ENCODE peak calls at places on chromosomes 5 and 9, in ten cellular contexts. P is OCI-LY7; I is fibroblast of mammary gland; O is A549; E is CD8-positive, alpha-beta T cell; T is prostate gland; V is NB4; Q is endodermal cell; K is cardiac muscle cell; X is fibroblast of pulmonary artery. L is an unnamed sample.
A peak's percentile ranks its signal among the peaks of the same experiment; 100 is the strongest.

GRCh38 chr5:96930058-96930457 is 5.8 kb upstream of the LNPEP start:
- DNase-seq in P (no peak), K (no peak), O (no peak), I (no peak), Q (no peak), V (no peak), X (no peak), T (no peak), E (no peak), L (no peak)

GRCh38 chr5:122101636-122102285 is 23.7 kb upstream of the LOX start:
- DNase-seq in V (peak; percentile 38), E (no peak), I (peak; percentile 78), Q (no peak), P (peak; percentile 48), K (peak; percentile 79), T (peak; percentile 18), O (peak; percentile 44), X (peak; percentile 82), L (peak; percentile 74)

GRCh38 chr5:73815631-73816030 is 189.6 kb downstream of the ARHGEF28 start:
- DNase-seq in P (no peak), E (no peak), T (no peak), X (no peak), V (no peak), I (no peak), O (no peak), Q (no peak), K (no peak), L (no peak)

GRCh38 chr5:179414459-179415215 is 69.4 kb upstream of the ADAMTS2 start:
- DNase-seq in O (no peak), I (no peak), V (peak; percentile 23), P (no peak), T (no peak), E (peak; percentile 13), X (no peak), K (no peak), Q (no peak), L (no peak)

GRCh38 chr9:129938291-129938979 is 103.2 kb downstream of the USP20 start:
- DNase-seq in I (peak; percentile 63), V (no peak), X (peak; percentile 85), T (no peak), P (no peak), O (no peak), E (no peak), Q (no peak), K (peak; percentile 81), L (peak; percentile 94)

GRCh38 chr5:91151947-91152346 is 231.2 kb downstream of the ARRDC3 start:
- DNase-seq in P (no peak), I (peak; percentile 87), T (peak; percentile 74), K (peak; percentile 97), E (no peak), X (peak; percentile 98), O (peak; percentile 66), Q (no peak), V (peak; percentile 23), L (peak; percentile 95)

GRCh38 chr5:52963636-52964035 is 25.5 kb upstream of the ITGA2 start:
- DNase-seq in P (no peak), O (no peak), E (no peak), X (no peak), I (no peak), Q (no peak), V (no peak), T (no peak), K (no peak), L (no peak)

GRCh38 chr9:137478613-137479314 is 19.6 kb upstream of the NSMF start:
- DNase-seq in X (no peak), O (no peak), E (no peak), P (no peak), I (no peak), K (no peak), Q (peak; percentile 80), T (no peak), V (no peak), L (peak; percentile 34)

GRCh38 chr5:132103380-132103951 is 29.9 kb downstream of the CSF2 start:
- DNase-seq in O (peak; percentile 83), K (peak; percentile 88), P (peak; percentile 89), V (peak; percentile 72), Q (no peak), E (peak; percentile 75), T (no peak), I (peak; percentile 96), X (peak; percentile 93), L (peak; percentile 92)

DNA sequence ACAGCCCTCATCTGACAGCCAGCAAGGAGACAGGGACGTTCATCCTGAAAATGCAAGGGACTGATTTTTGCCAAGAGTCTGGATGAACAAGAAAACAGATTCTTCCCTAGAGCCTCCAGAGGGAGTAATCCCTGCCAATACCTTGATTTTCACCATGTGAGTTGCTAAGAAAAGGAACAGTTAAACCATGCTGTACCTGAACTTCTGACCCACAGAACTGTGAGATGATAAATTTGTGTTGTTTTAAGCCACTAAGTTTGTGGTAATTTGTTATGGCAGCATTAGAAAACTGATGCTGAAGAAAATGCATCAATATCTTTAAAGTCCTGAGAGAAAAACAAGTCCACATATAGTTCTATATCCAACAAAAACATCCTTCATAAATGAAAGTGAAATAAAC is 153.9 kb upstream of the ADAMTSL1 start:
- DNase-seq in X (peak; percentile 25), O (no peak), T (no peak), Q (no peak), K (peak; percentile 20), E (no peak), V (no peak), I (peak; percentile 28), P (no peak), L (no peak)
- TF ChIP-seq CTCF in X (peak; percentile 19), O (no peak), T (no peak), Q (peak; percentile 35), K (peak; percentile 20), E (no peak), V (no peak), I (peak; percentile 25), P (no peak), L (peak; percentile 34)

DNA sequence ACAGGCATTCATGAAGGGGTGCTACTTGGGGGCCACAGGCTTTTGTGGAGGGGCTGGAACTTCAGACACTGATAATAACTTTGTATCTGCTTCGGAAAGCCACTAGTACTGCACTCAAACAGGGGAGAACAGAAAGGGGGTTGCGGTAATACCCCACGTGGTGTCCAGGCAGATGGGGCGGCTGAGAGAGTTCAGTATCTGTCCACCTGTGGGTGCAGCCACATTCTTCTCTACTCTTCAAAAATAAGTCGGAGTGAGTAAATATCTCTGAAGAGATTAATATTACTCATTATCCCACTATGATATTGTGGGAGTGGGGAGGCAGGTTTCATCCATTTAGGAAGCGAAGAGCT is 102.1 kb upstream of the SSBP2 start:
- DNase-seq in K (no peak), E (no peak), X (no peak), I (no peak), V (no peak), T (no peak), O (no peak), P (peak; percentile 48), Q (no peak), L (no peak)
- H3K4me3 ChIP-seq in K (peak overlapping the region; percentile 29), E (peak overlapping the region; percentile 38), X (no peak overlapping the region), I (no peak overlapping the region), V (peak overlapping the region; percentile 65), T (no peak overlapping the region), O (no peak overlapping the region), P (peak overlapping the region; percentile 82), Q (peak overlapping the region; percentile 72), L (peak overlapping the region; percentile 61)

GRCh38 chr5:138542120-138542955 is 698 bp downstream of the ETF1 start:
- DNase-seq in V (peak; percentile 43), P (peak; percentile 16), E (no peak), I (no peak), Q (peak; percentile 59), X (no peak), K (peak; percentile 14), T (no peak), O (no peak), L (no peak)
- TF ChIP-seq CTCF in V (no peak), P (peak; percentile 22), E (no peak), I (no peak), Q (no peak), X (no peak), K (no peak), T (no peak), O (no peak), L (no peak)

GRCh38 chr9:14353222-14354056 is 39.5 kb upstream of the NFIB start:
- DNase-seq in T (peak; percentile 94), P (peak; percentile 81), I (peak; percentile 76), Q (peak; percentile 99), K (peak; percentile 93), V (peak; percentile 84), E (peak; percentile 72), X (peak; percentile 89), O (peak; percentile 81), L (peak; percentile 68)
- H3K4me3 ChIP-seq in T (no peak overlapping the region), P (no peak overlapping the region), I (no peak overlapping the region), Q (no peak overlapping the region), K (no peak overlapping the region), V (no peak overlapping the region), E (no peak overlapping the region), X (no peak overlapping the region), O (peak overlapping the region; percentile 14), L (no peak overlapping the region)

DNA sequence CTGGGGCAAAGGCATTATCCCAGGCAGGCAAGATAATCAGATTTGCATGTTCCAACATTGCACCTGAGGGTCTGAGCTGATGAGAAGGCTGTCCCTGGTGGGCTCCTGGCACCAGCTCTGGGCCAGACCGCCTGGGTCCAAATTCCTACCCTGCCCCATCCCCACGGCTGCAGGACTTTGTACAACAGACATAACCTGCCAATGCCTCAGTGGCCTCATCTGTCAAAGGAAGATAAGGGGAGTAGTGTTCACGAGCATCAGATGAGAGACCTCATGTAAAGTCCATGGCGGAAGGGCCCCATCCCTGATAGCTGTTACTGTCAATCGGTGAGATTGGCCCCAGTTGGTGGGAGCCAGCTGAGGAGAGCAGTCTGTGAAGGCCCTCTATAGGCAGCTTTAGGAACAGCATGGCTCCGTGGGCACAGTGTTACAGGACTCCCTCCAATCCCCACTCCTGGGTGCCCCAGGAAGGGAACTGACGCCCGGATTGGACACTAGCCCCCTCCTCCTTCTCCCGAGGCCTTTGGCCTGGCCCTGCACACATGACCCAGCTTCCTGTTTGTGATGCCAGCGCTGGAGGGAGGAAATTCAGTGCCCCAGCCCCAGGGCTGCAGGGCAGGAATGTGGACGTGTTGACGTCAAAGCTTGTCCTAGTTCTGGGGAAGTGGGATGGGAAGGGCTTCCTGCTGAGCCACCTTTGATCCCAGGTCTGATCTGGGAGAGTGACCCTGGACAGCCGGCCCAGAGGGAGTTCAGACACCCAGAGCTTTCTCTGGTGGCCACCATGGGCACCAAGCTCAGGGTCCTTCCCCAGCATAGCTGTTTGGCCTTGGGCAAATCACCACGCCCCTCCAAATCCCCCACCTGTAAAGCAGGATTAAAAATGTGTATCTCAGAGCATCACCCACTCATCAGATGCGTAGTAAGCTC is 56.2 kb downstream of the DUSP1 start:
- DNase-seq in I (peak; percentile 49), X (peak; percentile 84), K (peak; percentile 76), E (peak; percentile 75), O (peak; percentile 99), P (peak; percentile 71), Q (peak; percentile 94), T (peak; percentile 60), V (peak; percentile 74), L (peak; percentile 59)
- TF ChIP-seq CTCF in I (peak; percentile 71), X (peak; percentile 90), K (peak; percentile 88), E (peak; percentile 82), O (peak; percentile 63), P (peak; percentile 84), Q (peak; percentile 90), T (peak; percentile 60), V (peak; percentile 89), L (peak; percentile 87)

L was measured in AG10803.